ENCODE peak calls at places on chromosomes 3 and 15, in eight cellular contexts. W, H, R, J, K, F, B and T are unnamed samples.

GRCh38 chr15:48865387-48866079 is 12.4 kb upstream of the EID1 start:
- DNase-seq in W (no peak), H (no peak), R (no peak), J (no peak), K (no peak), F (no peak), B (no peak), T (no peak)

GRCh38 chr15:35958021-35958420 is 412.1 kb upstream of the DPH6 start:
- DNase-seq in W (no peak), H (no peak), R (no peak), J (no peak), K (no peak), F (no peak), B (no peak), T (no peak)

GRCh38 chr15:85956515-85957275 is 123.0 kb upstream of the AGBL1 start:
- DNase-seq in W (no peak), H (no peak), R (no peak), J (no peak), K (no peak), F (no peak), B (no peak), T (no peak)

GRCh38 chr15:70447927-70448698 is 315.2 kb downstream of the UACA start:
- DNase-seq in W (no peak), H (no peak), R (peak; percentile 30), J (peak; percentile 50), K (no peak), F (peak; percentile 89), B (no peak), T (peak; percentile 84)

GRCh38 chr3:101902041-101902440 is 52.7 kb downstream of the NFKBIZ start:
- DNase-seq in W (no peak), H (no peak), R (no peak), J (no peak), K (no peak), F (no peak), B (no peak), T (no peak)

GRCh38 chr3:173529062-173529711 is 131.6 kb downstream of the NLGN1 start:
- DNase-seq in W (no peak), H (peak; percentile 29), R (no peak), J (no peak), K (peak; percentile 46), F (no peak), B (no peak), T (no peak)

GRCh38 chr3:172470588-172470987 is 22.3 kb upstream of the GHSR start:
- DNase-seq in W (no peak), H (no peak), R (no peak), J (no peak), K (no peak), F (no peak), B (no peak), T (no peak)

GRCh38 chr3:76021376-76021775 is 236.0 kb upstream of the ZNF717 start:
- DNase-seq in W (no peak), H (no peak), R (no peak), J (no peak), K (no peak), F (no peak), B (no peak), T (no peak)

GRCh38 chr15:88487796-88488523 is 20.5 kb downstream of the MRPS11 start:
- DNase-seq in W (no peak), H (no peak), R (no peak), J (no peak), K (no peak), F (no peak), B (no peak), T (no peak)

GRCh38 chr3:4029135-4029534 is 229.9 kb downstream of the LRRN1 start:
- DNase-seq in W (no peak), H (no peak), R (no peak), J (no peak), K (no peak), F (no peak), B (no peak), T (no peak)

GRCh38 chr3:108322352-108322751 is 26.0 kb downstream of the HHLA2 start:
- DNase-seq in W (no peak), H (no peak), R (no peak), J (no peak), K (no peak), F (no peak), B (no peak), T (no peak)

GRCh38 chr3:185253645-185254410 is at the start of gene EHHADH:
- DNase-seq in W (peak; percentile 52), H (no peak), R (peak; percentile 85), J (peak; percentile 83), K (peak; percentile 64), F (peak; percentile 94), B (peak; percentile 63), T (peak; percentile 93)
- TF ChIP-seq POLR2AphosphoS5 in W (no peak), H (no peak), R (peak; percentile 73), J (peak; percentile 68), K (peak; percentile 96), F (peak; percentile 86), B (peak; percentile 62), T (peak; percentile 75)

GRCh38 chr15:100525894-100526512 is 2.7 kb downstream of the CERS3 start:
- DNase-seq in W (peak; percentile 79), H (no peak), R (peak; percentile 42), J (peak; percentile 60), K (no peak), F (no peak), B (no peak), T (no peak)
- TF ChIP-seq POLR2AphosphoS5 in W (peak; percentile 10), H (no peak), R (no peak), J (no peak), K (no peak), F (no peak), B (no peak), T (no peak)

GRCh38 chr3:36905545-36905944 is 39.3 kb downstream of the TRANK1 start:
- DNase-seq in W (no peak), H (no peak), R (no peak), J (no peak), K (no peak), F (no peak), B (no peak), T (no peak)

GRCh38 chr3:36904641-36905040 is 40.2 kb downstream of the TRANK1 start:
- DNase-seq in W (no peak), H (peak; percentile 7), R (no peak), J (no peak), K (peak; percentile 19), F (peak; percentile 74), B (no peak), T (no peak)

GRCh38 chr3:36908647-36909180 is 36.1 kb downstream of the TRANK1 start:
- DNase-seq in W (no peak), H (no peak), R (no peak), J (no peak), K (no peak), F (no peak), B (no peak), T (no peak)

GRCh38 chr3:36907911-36908646 is 36.8 kb downstream of the TRANK1 start:
- DNase-seq in W (peak; percentile 20), H (no peak), R (peak; percentile 86), J (peak; percentile 66), K (peak; percentile 25), F (peak; percentile 88), B (no peak), T (no peak)

DNA sequence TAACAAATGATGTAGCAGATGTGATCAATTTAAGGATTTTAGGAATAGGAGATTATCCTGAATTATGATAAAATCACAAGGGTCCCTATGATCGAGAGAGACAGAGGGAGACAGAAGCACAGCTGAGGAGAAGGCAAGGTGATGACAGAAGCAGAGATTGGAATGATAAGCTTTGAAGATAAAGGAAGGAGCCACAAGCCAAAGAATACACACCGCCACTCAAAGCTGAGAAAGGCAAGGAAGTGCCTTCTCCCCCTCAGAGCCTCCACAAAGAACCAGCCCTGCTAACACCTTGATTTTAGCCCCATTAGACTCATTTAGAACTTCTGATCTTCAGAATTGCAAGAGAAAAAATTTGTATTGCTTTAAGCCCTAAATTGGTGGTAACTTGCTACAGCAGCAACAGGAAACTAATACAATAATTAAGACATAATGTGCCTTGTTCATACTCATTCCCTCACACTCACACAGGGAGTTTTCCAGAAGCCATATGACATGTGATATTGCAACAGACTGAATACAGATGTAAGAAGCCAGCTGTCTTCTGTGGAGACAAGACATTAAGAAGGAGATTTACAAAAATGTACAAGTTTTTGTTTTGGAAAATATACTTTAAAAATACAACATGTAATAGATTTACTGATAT is 38.2 kb downstream of the TRANK1 start:
- DNase-seq in W (no peak), H (no peak), R (no peak), J (no peak), K (no peak), F (no peak), B (no peak), T (no peak)
- TF ChIP-seq POLR2AphosphoS5 in W (no peak), H (no peak), R (no peak), J (no peak), K (no peak), F (no peak), B (no peak), T (no peak)

DNA sequence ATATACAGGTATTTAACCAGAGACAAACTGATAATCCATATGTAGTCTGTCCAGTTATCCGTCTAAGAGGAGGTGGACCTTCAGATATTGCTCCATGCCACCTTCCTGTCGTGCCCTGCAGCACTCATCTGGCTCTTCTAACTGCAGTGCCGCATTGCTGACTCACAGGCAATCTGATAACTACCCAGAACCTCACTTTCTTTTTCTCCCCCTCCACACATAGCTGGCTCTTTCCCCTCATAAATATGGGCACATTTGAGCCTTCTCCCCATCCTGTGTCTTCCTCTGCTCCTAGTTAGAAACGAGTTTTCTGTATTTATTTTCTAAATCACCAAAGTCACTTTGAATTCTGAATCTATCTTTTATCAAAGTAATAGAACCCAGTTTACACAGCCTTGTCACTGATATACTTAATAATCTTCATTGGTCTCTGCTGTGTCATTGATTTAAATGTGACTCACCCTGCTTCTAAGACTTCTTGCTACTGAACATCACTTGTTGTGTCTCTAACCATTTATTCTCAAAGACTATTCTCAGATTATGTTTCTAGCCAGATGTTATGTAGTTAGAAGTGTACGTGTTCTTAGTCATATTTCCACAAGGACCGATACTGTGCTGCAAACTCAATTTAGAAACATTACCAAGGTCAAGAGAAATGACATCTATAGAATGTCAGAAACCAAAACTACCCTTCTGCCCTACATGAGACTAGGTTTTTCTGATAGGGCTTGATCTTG is 17.4 kb upstream of the KCNMB2 start:
- DNase-seq in W (no peak), H (no peak), R (no peak), J (no peak), K (no peak), F (no peak), B (no peak), T (no peak)
- TF ChIP-seq POLR2AphosphoS5 in W (no peak), H (no peak), R (no peak), J (no peak), K (no peak), F (no peak), B (peak; percentile 86), T (no peak)

GRCh38 chr3:38834110-38834509 is 18.1 kb upstream of the SCN10A start:
- DNase-seq in W (no peak), H (peak; percentile 25), R (peak; percentile 9), J (no peak), K (peak; percentile 50), F (peak; percentile 80), B (no peak), T (peak; percentile 25)
- TF ChIP-seq POLR2AphosphoS5 in W (no peak), H (no peak), R (no peak), J (no peak), K (no peak), F (peak; percentile 21), B (no peak), T (no peak)